ENCODE peak calls at places on chromosomes 7 and 10, in ten cellular contexts. W is CD8-positive, alpha-beta T cell; K is heart right ventricle; A is body of pancreas; N is CD8-positive, alpha-beta memory T cell; T is Karpas-422; Q is H1; F is HCT116; S is ovary; D is A549. M is an unnamed sample.

GRCh38 chr10:87798082-87798481 is 19.9 kb downstream of the ATAD1 start:
- DNase-seq in W (no peak), K (no peak), A (no peak), N (no peak), T (no peak), Q (no peak), F (no peak), S (no peak), D (no peak), M (no peak)

GRCh38 chr10:96457341-96457740 is 56.4 kb downstream of the TLL2 start:
- DNase-seq in W (no peak), K (no peak), A (no peak), N (no peak), T (no peak), Q (no peak), F (no peak), S (no peak), D (no peak), M (no peak)

GRCh38 chr10:44301781-44302400 is 83.0 kb downstream of the CXCL12 start:
- DNase-seq in W (no peak), K (no peak), A (no peak), N (no peak), T (no peak), Q (no peak), F (no peak), S (no peak), D (no peak), M (no peak)

GRCh38 chr10:8181496-8182174 is 127.1 kb downstream of the GATA3 start:
- DNase-seq in W (no peak), K (no peak), A (no peak), N (no peak), T (no peak), Q (no peak), F (no peak), S (no peak), D (no peak), M (no peak)

GRCh38 chr10:71608863-71609768 is 110.5 kb downstream of the C10orf105 start:
- DNase-seq in W (peak; percentile 41), K (peak; percentile 82), A (peak; percentile 71), N (peak; percentile 29), T (peak; percentile 88), Q (peak; percentile 67), F (peak; percentile 49), S (peak; percentile 88), D (peak; percentile 71), M (peak; percentile 2)

GRCh38 chr7:130853503-130854279 is 119.7 kb upstream of the KLF14 start:
- DNase-seq in W (no peak), K (no peak), A (no peak), N (no peak), T (no peak), Q (no peak), F (peak; percentile 96), S (no peak), D (peak; percentile 86), M (no peak)

GRCh38 chr7:78090616-78091015 is 292.0 kb downstream of the PHTF2 start:
- DNase-seq in W (no peak), K (no peak), A (no peak), N (no peak), T (no peak), Q (no peak), F (no peak), S (no peak), D (peak; percentile 7), M (no peak)

GRCh38 chr7:12927635-12928434 is 240.4 kb downstream of the ARL4A start:
- DNase-seq in W (no peak), K (no peak), A (no peak), N (no peak), T (no peak), Q (no peak), F (no peak), S (no peak), D (no peak), M (no peak)

GRCh38 chr10:97887399-97887798 is 37.8 kb downstream of the GOLGA7B start:
- DNase-seq in W (no peak), K (no peak), A (no peak), N (no peak), T (no peak), Q (no peak), F (no peak), S (no peak), D (no peak), M (no peak)

GRCh38 chr10:71840177-71840711 is 10.8 kb downstream of the PSAP start:
- DNase-seq in W (no peak), K (peak; percentile 76), A (peak; percentile 60), N (no peak), T (peak; percentile 53), Q (peak; percentile 62), F (no peak), S (peak; percentile 75), D (peak; percentile 88), M (no peak)

GRCh38 chr7:17502209-17502810 is 203.9 kb downstream of the AHR start:
- DNase-seq in W (no peak), K (no peak), A (no peak), N (no peak), T (no peak), Q (no peak), F (no peak), S (no peak), D (no peak), M (no peak)

GRCh38 chr10:7388602-7389001 is 22.2 kb downstream of the SFMBT2 start:
- DNase-seq in W (no peak), K (no peak), A (no peak), N (peak; percentile 35), T (no peak), Q (no peak), F (no peak), S (no peak), D (no peak), M (no peak)

GRCh38 chr10:52059089-52059488 is 255.0 kb upstream of the DKK1 start:
- DNase-seq in W (no peak), K (no peak), A (no peak), N (no peak), T (no peak), Q (no peak), F (no peak), S (no peak), D (no peak), M (no peak)

GRCh38 chr10:93773120-93773519 is 15.4 kb downstream of the LGI1 start:
- DNase-seq in W (no peak), K (no peak), A (no peak), N (no peak), T (no peak), Q (no peak), F (no peak), S (no peak), D (no peak), M (no peak)

GRCh38 chr7:140165422-140165821 is 11.4 kb downstream of the KDM7A start:
- DNase-seq in W (no peak), K (no peak), A (no peak), N (no peak), T (no peak), Q (no peak), F (peak; percentile 35), S (no peak), D (peak; percentile 50), M (no peak)

GRCh38 chr10:96043157-96043894 is at the start of gene CCNJ:
- DNase-seq in W (peak; percentile 75), K (peak; percentile 90), A (peak; percentile 86), N (peak; percentile 83), T (peak; percentile 86), Q (peak; percentile 62), F (peak; percentile 77), S (peak; percentile 90), D (peak; percentile 91), M (peak; percentile 73)

DNA sequence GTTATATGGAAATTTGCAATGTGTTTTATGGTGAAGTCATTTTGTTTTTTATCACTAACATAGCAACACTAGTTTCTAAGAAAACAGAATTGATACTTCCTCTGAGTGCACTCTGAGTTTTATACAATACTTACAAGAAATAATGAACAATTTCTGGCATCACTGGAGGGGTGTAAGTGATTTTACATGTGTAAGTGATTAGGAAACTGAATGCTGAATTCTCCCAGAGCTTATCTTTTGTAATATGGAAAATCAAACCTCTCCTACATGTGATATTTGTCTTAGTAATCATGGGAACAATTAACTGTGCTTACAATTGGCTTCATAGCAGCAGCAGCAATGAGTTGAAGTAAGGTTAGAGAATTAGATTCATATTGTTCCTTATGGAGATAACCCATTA is 37.5 kb downstream of the SEMA3C start:
- DNase-seq in W (no peak), K (no peak), A (no peak), N (no peak), T (no peak), Q (no peak), F (no peak), S (no peak), D (no peak), M (no peak)
- H3K4me1 ChIP-seq in W (no peaks in the 10 kb centered on the region), K (peaks cover 13% of the 10 kb centered on the region), A (no peaks in the 10 kb centered on the region), N (no peaks in the 10 kb centered on the region), T (no peaks in the 10 kb centered on the region), Q (no peaks in the 10 kb centered on the region), F (peaks cover 78% of the 10 kb centered on the region), S (peaks cover 4% of the 10 kb centered on the region), D (peaks cover 93% of the 10 kb centered on the region), M (no peaks in the 10 kb centered on the region)

DNA sequence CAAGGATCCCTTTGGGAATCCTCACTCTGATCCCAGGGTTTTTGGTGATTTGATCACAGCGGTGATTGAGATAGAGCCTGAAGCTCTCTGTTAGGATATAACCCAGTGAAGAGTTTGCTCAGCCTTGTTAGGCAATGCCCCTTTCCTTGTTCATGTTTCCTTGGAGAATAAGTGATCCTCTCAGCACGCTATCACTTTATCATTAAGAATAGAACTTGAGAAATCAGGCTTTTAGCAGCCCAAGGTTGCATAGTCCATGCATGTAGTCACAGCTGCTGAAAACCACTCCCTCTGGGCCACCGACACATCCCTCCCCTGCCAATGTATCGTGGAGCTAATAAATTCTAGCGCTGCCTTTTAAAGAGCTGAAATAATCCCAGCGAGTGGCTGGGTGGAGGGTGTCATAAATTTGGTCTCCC is 250.1 kb downstream of the TRIL start:
- DNase-seq in W (no peak), K (no peak), A (no peak), N (no peak), T (no peak), Q (no peak), F (no peak), S (no peak), D (no peak), M (no peak)
- H3K4me3 ChIP-seq in W (no peak overlapping the region), K (no peak overlapping the region), A (no peak overlapping the region), N (no peak overlapping the region), T (no peak overlapping the region), Q (no peak overlapping the region), F (no peak overlapping the region), S (no peak overlapping the region), D (no peak overlapping the region), M (no peak overlapping the region)

GRCh38 chr7:158020706-158021095 is 566.9 kb downstream of the PTPRN2 start:
- DNase-seq in W (no peak), K (no peak), A (no peak), N (no peak), T (no peak), Q (no peak), F (no peak), S (no peak), D (no peak), M (no peak)
- H3K9me3 ChIP-seq in W (no peaks in the 10 kb centered on the region), K (no peaks in the 10 kb centered on the region), A (no peaks in the 10 kb centered on the region), N (no peaks in the 10 kb centered on the region), T (no peaks in the 10 kb centered on the region), Q (no peaks in the 10 kb centered on the region), F (no peaks in the 10 kb centered on the region), S (no peaks in the 10 kb centered on the region), D (no peaks in the 10 kb centered on the region), M (no peaks in the 10 kb centered on the region)

DNA sequence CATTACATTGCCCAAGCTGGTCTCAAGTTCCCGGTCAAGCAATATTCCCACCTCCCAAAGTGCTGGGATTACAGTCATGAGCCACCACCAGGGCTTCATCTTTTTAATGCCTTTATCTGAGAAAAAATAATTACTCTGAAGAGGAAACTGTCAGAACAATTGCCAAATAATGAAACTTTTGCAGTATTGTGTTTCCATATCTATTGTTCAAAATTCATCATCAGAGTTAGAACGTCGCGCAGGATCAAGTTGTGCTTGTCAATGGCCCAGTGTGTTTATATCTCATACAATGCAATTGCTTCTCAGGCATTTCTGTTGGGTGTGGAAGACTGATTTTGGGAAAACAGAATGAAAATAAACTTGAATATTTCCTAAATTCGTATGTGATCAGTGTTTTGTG is 143.1 kb downstream of the ARID5B start:
- DNase-seq in W (no peak), K (no peak), A (no peak), N (no peak), T (no peak), Q (no peak), F (no peak), S (no peak), D (no peak), M (no peak)
- H3K4me1 ChIP-seq in W (peaks cover 44% of the 10 kb centered on the region), K (peaks cover 55% of the 10 kb centered on the region), A (peaks cover 13% of the 10 kb centered on the region), N (peaks cover 69% of the 10 kb centered on the region), T (peaks cover 71% of the 10 kb centered on the region), Q (no peaks in the 10 kb centered on the region), F (peaks cover 13% of the 10 kb centered on the region), S (peaks cover 11% of the 10 kb centered on the region), D (peaks cover 43% of the 10 kb centered on the region), M (peaks cover 41% of the 10 kb centered on the region)